ENCODE peak calls at places on chromosomes 6 and 20, in eight cellular contexts. M is transverse colon, T is HepG2, X is H1, Q is K562, U is upper lobe of left lung, W is stomach, C is suprapubic skin. Z is an unnamed sample.

GRCh38 chr6:122381494-122382083 is 17.9 kb upstream of the HSF2 start:
- DNase-seq in M (peak; percentile 49), T (peak; percentile 69), X (peak; percentile 29), Q (peak; percentile 60), U (no peak), W (peak; percentile 62), C (no peak), Z (peak; percentile 83)

GRCh38 chr6:107458687-107459282 is 579 bp downstream of the PDSS2 start:
- DNase-seq in M (peak; percentile 25), T (peak; percentile 25), X (no peak), Q (peak; percentile 20), U (peak; percentile 74), W (no peak), C (peak; percentile 69), Z (no peak)

GRCh38 chr20:2946988-2947961 is 74.0 kb downstream of the PTPRA start:
- DNase-seq in M (no peak), T (peak; percentile 100), X (no peak), Q (peak; percentile 36), U (no peak), W (no peak), C (no peak), Z (no peak)

GRCh38 chr20:35145141-35145564 is 2.0 kb downstream of the EDEM2 start:
- DNase-seq in M (no peak), T (peak; percentile 77), X (no peak), Q (peak; percentile 62), U (no peak), W (no peak), C (no peak), Z (no peak)

GRCh38 chr6:33620158-33620583 is 951 bp upstream of the ITPR3 start:
- DNase-seq in M (peak; percentile 63), T (no peak), X (no peak), Q (peak; percentile 49), U (peak; percentile 88), W (peak; percentile 74), C (peak; percentile 68), Z (no peak)

GRCh38 chr6:137216106-137216505 is 3.1 kb downstream of the IFNGR1 start:
- DNase-seq in M (no peak), T (no peak), X (no peak), Q (no peak), U (no peak), W (no peak), C (no peak), Z (no peak)

GRCh38 chr20:1509237-1509636 is 18.0 kb upstream of the SIRPB2 start:
- DNase-seq in M (no peak), T (peak; percentile 25), X (no peak), Q (no peak), U (no peak), W (no peak), C (no peak), Z (no peak)

GRCh38 chr6:142985286-142985685 is 40.3 kb upstream of the HIVEP2 start:
- DNase-seq in M (no peak), T (no peak), X (no peak), Q (no peak), U (no peak), W (no peak), C (no peak), Z (no peak)

GRCh38 chr20:25685276-25686080 is 11.2 kb downstream of the ZNF337 start:
- DNase-seq in M (no peak), T (no peak), X (no peak), Q (no peak), U (no peak), W (no peak), C (no peak), Z (no peak)

GRCh38 chr20:51001697-51002265 is 21.1 kb downstream of the KCNG1 start:
- DNase-seq in M (no peak), T (no peak), X (no peak), Q (no peak), U (no peak), W (no peak), C (no peak), Z (no peak)

GRCh38 chr20:3192226-3193015 is 12.1 kb downstream of the DDRGK1 start:
- DNase-seq in M (no peak), T (no peak), X (no peak), Q (no peak), U (no peak), W (no peak), C (no peak), Z (no peak)

GRCh38 chr20:16580127-16580526 is 6.9 kb upstream of the KIF16B start:
- DNase-seq in M (no peak), T (no peak), X (no peak), Q (no peak), U (no peak), W (no peak), C (no peak), Z (no peak)

GRCh38 chr6:12958052-12958706 is 241.6 kb downstream of the PHACTR1 start:
- DNase-seq in M (no peak), T (no peak), X (no peak), Q (no peak), U (no peak), W (no peak), C (no peak), Z (no peak)

GRCh38 chr20:63519765-63520593 is 586 bp upstream of the PPDPF start:
- DNase-seq in M (peak; percentile 70), T (no peak), X (no peak), Q (peak; percentile 73), U (no peak), W (no peak), C (peak; percentile 89), Z (no peak)

GRCh38 chr6:113856011-113856551 is 1.1 kb upstream of the MARCKS start:
- DNase-seq in M (peak; percentile 39), T (no peak), X (no peak), Q (no peak), U (no peak), W (peak; percentile 29), C (no peak), Z (no peak)

DNA sequence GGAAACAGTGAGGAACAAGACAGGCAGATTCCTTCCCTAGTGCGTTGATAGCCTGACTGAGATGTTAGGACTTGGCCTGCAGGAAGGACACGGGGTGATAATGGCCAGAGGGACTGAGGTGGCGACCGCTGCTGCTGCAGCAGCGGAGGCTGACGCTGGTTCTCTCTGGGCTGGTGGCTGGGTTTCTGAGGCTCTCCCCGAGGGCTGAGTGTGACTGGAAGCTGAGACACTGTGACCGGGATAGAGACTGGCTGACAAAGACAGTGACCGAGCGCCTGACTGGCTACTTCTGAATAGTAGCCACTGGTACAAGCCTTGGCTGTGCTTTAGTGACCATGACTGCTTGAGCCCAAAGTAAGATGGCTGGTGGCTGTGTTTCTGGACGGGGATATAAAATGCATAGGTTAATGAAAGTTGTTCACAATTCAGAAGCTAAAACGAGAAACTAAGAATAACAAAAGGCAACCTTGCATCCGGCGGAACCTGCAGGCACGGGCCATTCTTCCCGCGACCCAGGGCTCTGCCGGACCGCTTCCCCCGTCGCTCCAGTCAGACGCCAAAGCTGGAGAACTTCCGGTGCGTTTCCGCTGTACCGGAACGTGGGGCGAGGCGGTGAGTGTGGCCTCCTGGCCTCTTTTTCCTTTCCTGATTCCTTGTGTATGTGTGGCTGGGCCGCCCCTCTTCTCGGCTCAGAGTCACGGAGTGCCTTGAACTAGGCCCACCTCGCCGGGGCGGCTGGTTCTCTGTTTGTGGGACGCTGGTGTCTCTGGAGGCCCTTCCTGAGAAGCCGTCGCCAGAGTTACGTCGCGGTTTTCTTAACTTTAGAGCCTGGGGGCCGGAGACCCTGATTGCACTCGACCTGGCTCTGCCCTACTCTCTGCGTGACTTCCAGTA is at the start of gene AAR2:
- DNase-seq in M (peak; percentile 84), T (peak; percentile 83), X (peak; percentile 43), Q (peak; percentile 80), U (peak; percentile 93), W (peak; percentile 82), C (peak; percentile 86), Z (peak; percentile 87)
- TF ChIP-seq POLR2A in M (peak; percentile 57), T (peak; percentile 94), X (peak; percentile 93), Q (peak; percentile 93), U (no peak), W (no peak), C (peak; percentile 40), Z (no peak)

DNA sequence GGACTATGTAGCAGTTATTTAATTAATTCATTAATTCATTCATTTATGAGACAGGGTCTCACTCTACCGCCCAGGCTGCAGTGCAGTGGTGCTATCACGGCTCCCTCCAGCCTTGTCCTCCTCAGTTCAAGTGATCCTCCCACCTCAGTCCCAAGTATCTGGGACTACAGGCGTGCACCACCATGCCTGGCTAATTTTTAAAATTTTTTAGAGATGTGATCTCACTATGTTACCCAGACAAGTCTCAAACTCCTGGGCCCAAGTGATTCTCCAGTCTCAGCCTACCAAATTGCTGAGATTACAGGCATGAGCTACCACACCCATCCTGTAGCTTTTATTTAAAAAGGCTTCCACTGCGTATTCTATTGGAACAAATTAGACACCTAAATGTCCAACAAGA is 23.4 kb downstream of the SRPK1 start:
- DNase-seq in M (no peak), T (no peak), X (no peak), Q (no peak), U (no peak), W (no peak), C (no peak), Z (no peak)
- TF ChIP-seq EP300 in M (no peak), T (no peak), X (no peak), Q (no peak), U (no peak), W (no peak), C (no peak), Z (no peak)

GRCh38 chr6:135953800-135954199 is 102.3 kb downstream of the PDE7B start:
- DNase-seq in M (no peak), T (no peak), X (no peak), Q (no peak), U (no peak), W (no peak), C (no peak), Z (no peak)
- TF ChIP-seq POLR2AphosphoS5 in M (no peak), T (no peak), X (no peak), Q (no peak), U (no peak), W (no peak), C (no peak), Z (no peak)

GRCh38 chr6:26205625-26206574 is 118.7 kb downstream of the HFE start:
- DNase-seq in M (peak; percentile 26), T (peak; percentile 51), X (no peak), Q (no peak), U (no peak), W (no peak), C (no peak), Z (no peak)

GRCh38 chr6:26202811-26203583 is 115.8 kb downstream of the HFE start:
- DNase-seq in M (no peak), T (no peak), X (no peak), Q (no peak), U (no peak), W (no peak), C (no peak), Z (no peak)

GRCh38 chr6:26207248-26207801 is 120.1 kb downstream of the HFE start:
- DNase-seq in M (no peak), T (no peak), X (no peak), Q (no peak), U (no peak), W (no peak), C (no peak), Z (no peak)

GRCh38 chr6:26204332-26205160 is 117.3 kb downstream of the HFE start:
- DNase-seq in M (peak; percentile 95), T (peak; percentile 98), X (peak; percentile 97), Q (peak; percentile 85), U (peak; percentile 82), W (peak; percentile 91), C (peak; percentile 91), Z (peak; percentile 99)

DNA sequence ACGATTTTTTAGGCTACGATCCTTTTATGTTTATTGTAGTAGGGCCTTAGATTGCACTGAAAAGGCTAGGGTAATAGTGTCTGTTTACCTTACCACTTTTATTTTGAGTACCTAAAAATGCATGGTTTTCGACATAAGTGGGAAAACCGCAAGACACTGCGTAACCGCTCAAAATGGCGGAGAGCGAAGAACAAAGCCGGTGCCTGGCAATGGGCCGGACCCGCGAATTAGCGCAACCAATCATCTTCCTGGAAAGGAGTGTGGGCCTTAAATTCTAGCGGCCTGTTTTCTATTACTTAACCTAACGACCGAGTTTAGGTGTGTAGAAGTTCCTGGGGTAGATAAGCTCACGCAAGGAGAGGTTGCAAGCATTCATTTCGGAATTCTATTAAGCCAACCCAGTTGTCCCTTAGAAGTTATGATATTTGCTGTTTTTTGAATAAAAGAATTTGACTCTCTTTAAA is 118.0 kb downstream of the HFE start:
- DNase-seq in M (peak; percentile 89), T (peak; percentile 84), X (no peak), Q (peak; percentile 92), U (no peak), W (peak; percentile 77), C (peak; percentile 87), Z (peak; percentile 95)
- TF ChIP-seq POLR2A in M (peak; percentile 66), T (peak; percentile 68), X (no peak), Q (no peak), U (no peak), W (no peak), C (no peak), Z (peak; percentile 49)

Z was measured in sigmoid colon.